ENCODE peak calls at places on chromosomes 7 and 10, in eight cellular contexts. S, L, F, N, T, R, U and E are unnamed samples.

GRCh38 chr10:112532053-112532658 is 85.1 kb downstream of the VTI1A start:
- DNase-seq in S (no peak), L (no peak), F (no peak), N (no peak), T (no peak), R (no peak), U (no peak), E (no peak)

GRCh38 chr10:45463244-45464116 is 89.5 kb downstream of the ALOX5 start:
- DNase-seq in S (no peak), L (no peak), F (no peak), N (no peak), T (no peak), R (no peak), U (no peak), E (no peak)

GRCh38 chr7:29957921-29958320 is 31.7 kb downstream of the SCRN1 start:
- DNase-seq in S (no peak), L (no peak), F (no peak), N (no peak), T (no peak), R (no peak), U (no peak), E (no peak)

GRCh38 chr10:47165711-47166404 is 134.1 kb upstream of the GDF10 start:
- DNase-seq in S (peak), L (no peak), F (peak), N (peak), T (peak), R (no peak), U (peak), E (peak)

GRCh38 chr10:114767101-114767588 is 54.4 kb upstream of the FHIP2A start:
- DNase-seq in S (no peak), L (no peak), F (peak), N (peak), T (no peak), R (no peak), U (no peak), E (peak)

GRCh38 chr10:24951201-24952145 is 933 bp downstream of the PRTFDC1 start:
- DNase-seq in S (no peak), L (no peak), F (no peak), N (peak), T (no peak), R (peak), U (no peak), E (no peak)

GRCh38 chr7:33837356-33837851 is 67.9 kb upstream of the BMPER start:
- DNase-seq in S (no peak), L (no peak), F (no peak), N (no peak), T (no peak), R (no peak), U (no peak), E (no peak)

GRCh38 chr10:60394444-60394843 is 4.8 kb upstream of the ANK3 start:
- DNase-seq in S (no peak), L (peak), F (no peak), N (no peak), T (no peak), R (no peak), U (no peak), E (no peak)

GRCh38 chr7:78254397-78255055 is 456.0 kb downstream of the PHTF2 start:
- DNase-seq in S (no peak), L (no peak), F (no peak), N (no peak), T (no peak), R (no peak), U (no peak), E (no peak)

GRCh38 chr10:77513783-77514331 is 123.8 kb downstream of the KCNMA1 start:
- DNase-seq in S (no peak), L (no peak), F (peak), N (peak), T (no peak), R (no peak), U (no peak), E (peak)

GRCh38 chr7:145212050-145212449 is 376.2 kb upstream of the TPK1 start:
- DNase-seq in S (no peak), L (peak), F (no peak), N (no peak), T (no peak), R (no peak), U (no peak), E (no peak)

GRCh38 chr10:110483633-110484032 is 14.1 kb upstream of the DUSP5 start:
- DNase-seq in S (no peak), L (no peak), F (no peak), N (no peak), T (no peak), R (no peak), U (no peak), E (no peak)

GRCh38 chr7:70352088-70352487 is 753.8 kb downstream of the AUTS2 start:
- DNase-seq in S (no peak), L (no peak), F (no peak), N (no peak), T (no peak), R (no peak), U (no peak), E (no peak)

GRCh38 chr7:28002638-28003037 is 178.0 kb downstream of the JAZF1 start:
- DNase-seq in S (no peak), L (peak), F (no peak), N (no peak), T (no peak), R (no peak), U (no peak), E (no peak)

GRCh38 chr7:621572-622285 is 102.1 kb upstream of the PDGFA start:
- DNase-seq in S (no peak), L (no peak), F (no peak), N (no peak), T (no peak), R (no peak), U (no peak), E (no peak)

GRCh38 chr7:151687523-151688235 is 168.0 kb upstream of the RHEB start:
- DNase-seq in S (no peak), L (no peak), F (peak), N (peak), T (peak), R (no peak), U (no peak), E (peak)

GRCh38 chr10:131747791-131748190 is 153.0 kb upstream of the PPP2R2D start:
- DNase-seq in S (no peak), L (no peak), F (no peak), N (no peak), T (no peak), R (no peak), U (no peak), E (no peak)

GRCh38 chr10:63675171-63675570 is 154.0 kb downstream of the REEP3 start:
- DNase-seq in S (no peak), L (no peak), F (no peak), N (peak), T (no peak), R (no peak), U (no peak), E (no peak)

GRCh38 chr10:71237843-71238623 is 25.7 kb downstream of the UNC5B start:
- DNase-seq in S (no peak), L (no peak), F (no peak), N (no peak), T (no peak), R (no peak), U (no peak), E (no peak)